ENCODE peak calls at places on chromosomes 3 and 15, in ten cellular contexts. One of them, this sample, is unnamed.
A peak's percentile ranks its signal among the peaks of the same experiment; 100 is the strongest.

GRCh38 chr15:62886431-62887071 is 156.0 kb upstream of the TPM1 start:
- DNase-seq in iPS-NIHi11: peak; percentile 57
- DNase-seq in NCI-H2081: peak; percentile 16
- DNase-seq in GM20000: no peak
- DNase-seq in activated T-helper 9 cell treated with anti-CD3 and anti-CD28 coated beads, Interleukin-2, amount 50 U/mL, for 16 hours: no peak
- DNase-seq in stimulated activated CD4-positive, alpha-beta T cell treated with anti-CD3 and anti-CD28 coated beads, Interleukin-4, amount 100 ng/mL, for 1 hour: no peak
- DNase-seq in KG1: no peak
- DNase-seq in cardiac muscle cell: peak; percentile 46
- DNase-seq in BE2C: no peak
- DNase-seq in aorta: no peak
- DNase-seq in this sample: no peak

GRCh38 chr15:29690765-29691475 is 131.3 kb downstream of the TJP1 start:
- DNase-seq in iPS-NIHi11: no peak
- DNase-seq in NCI-H2081: peak; percentile 32
- DNase-seq in GM20000: no peak
- DNase-seq in activated T-helper 9 cell treated with anti-CD3 and anti-CD28 coated beads, Interleukin-2, amount 50 U/mL, for 16 hours: no peak
- DNase-seq in stimulated activated CD4-positive, alpha-beta T cell treated with anti-CD3 and anti-CD28 coated beads, Interleukin-4, amount 100 ng/mL, for 1 hour: no peak
- DNase-seq in KG1: no peak
- DNase-seq in cardiac muscle cell: no peak
- DNase-seq in BE2C: no peak
- DNase-seq in aorta: no peak
- DNase-seq in this sample: no peak

GRCh38 chr3:178001670-178002101 is 534.5 kb upstream of the KCNMB2 start:
- DNase-seq in iPS-NIHi11: no peak
- DNase-seq in NCI-H2081: no peak
- DNase-seq in GM20000: peak; percentile 13
- DNase-seq in activated T-helper 9 cell treated with anti-CD3 and anti-CD28 coated beads, Interleukin-2, amount 50 U/mL, for 16 hours: no peak
- DNase-seq in stimulated activated CD4-positive, alpha-beta T cell treated with anti-CD3 and anti-CD28 coated beads, Interleukin-4, amount 100 ng/mL, for 1 hour: peak; percentile 7
- DNase-seq in KG1: no peak
- DNase-seq in cardiac muscle cell: peak; percentile 28
- DNase-seq in BE2C: no peak
- DNase-seq in aorta: no peak
- DNase-seq in this sample: no peak

GRCh38 chr15:99163271-99164062 is 58.6 kb downstream of the SYNM start:
- DNase-seq in iPS-NIHi11: no peak
- DNase-seq in NCI-H2081: no peak
- DNase-seq in GM20000: no peak
- DNase-seq in activated T-helper 9 cell treated with anti-CD3 and anti-CD28 coated beads, Interleukin-2, amount 50 U/mL, for 16 hours: no peak
- DNase-seq in stimulated activated CD4-positive, alpha-beta T cell treated with anti-CD3 and anti-CD28 coated beads, Interleukin-4, amount 100 ng/mL, for 1 hour: no peak
- DNase-seq in KG1: no peak
- DNase-seq in cardiac muscle cell: no peak
- DNase-seq in BE2C: no peak
- DNase-seq in aorta: no peak
- DNase-seq in this sample: no peak

GRCh38 chr15:41966920-41967465 is 5.4 kb downstream of the EHD4 start:
- DNase-seq in iPS-NIHi11: no peak
- DNase-seq in NCI-H2081: no peak
- DNase-seq in GM20000: peak; percentile 48
- DNase-seq in activated T-helper 9 cell treated with anti-CD3 and anti-CD28 coated beads, Interleukin-2, amount 50 U/mL, for 16 hours: no peak
- DNase-seq in stimulated activated CD4-positive, alpha-beta T cell treated with anti-CD3 and anti-CD28 coated beads, Interleukin-4, amount 100 ng/mL, for 1 hour: no peak
- DNase-seq in KG1: no peak
- DNase-seq in cardiac muscle cell: no peak
- DNase-seq in BE2C: no peak
- DNase-seq in aorta: peak; percentile 40
- DNase-seq in this sample: no peak

GRCh38 chr3:143973352-143974021 is 1.9 kb downstream of the DIPK2A start:
- DNase-seq in iPS-NIHi11: no peak
- DNase-seq in NCI-H2081: peak; percentile 42
- DNase-seq in GM20000: peak; percentile 8
- DNase-seq in activated T-helper 9 cell treated with anti-CD3 and anti-CD28 coated beads, Interleukin-2, amount 50 U/mL, for 16 hours: no peak
- DNase-seq in stimulated activated CD4-positive, alpha-beta T cell treated with anti-CD3 and anti-CD28 coated beads, Interleukin-4, amount 100 ng/mL, for 1 hour: no peak
- DNase-seq in KG1: peak; percentile 69
- DNase-seq in cardiac muscle cell: peak; percentile 36
- DNase-seq in BE2C: no peak
- DNase-seq in aorta: no peak
- DNase-seq in this sample: no peak

GRCh38 chr3:60000311-60001105 is 950.7 kb upstream of the CFAP20DC start:
- DNase-seq in iPS-NIHi11: no peak
- DNase-seq in NCI-H2081: peak; percentile 90
- DNase-seq in GM20000: no peak
- DNase-seq in activated T-helper 9 cell treated with anti-CD3 and anti-CD28 coated beads, Interleukin-2, amount 50 U/mL, for 16 hours: no peak
- DNase-seq in stimulated activated CD4-positive, alpha-beta T cell treated with anti-CD3 and anti-CD28 coated beads, Interleukin-4, amount 100 ng/mL, for 1 hour: no peak
- DNase-seq in KG1: no peak
- DNase-seq in cardiac muscle cell: no peak
- DNase-seq in BE2C: no peak
- DNase-seq in aorta: no peak
- DNase-seq in this sample: no peak

GRCh38 chr15:22226034-22226790 is 145.9 kb downstream of the OR4M2 start:
- DNase-seq in iPS-NIHi11: no peak
- DNase-seq in NCI-H2081: no peak
- DNase-seq in GM20000: no peak
- DNase-seq in activated T-helper 9 cell treated with anti-CD3 and anti-CD28 coated beads, Interleukin-2, amount 50 U/mL, for 16 hours: no peak
- DNase-seq in stimulated activated CD4-positive, alpha-beta T cell treated with anti-CD3 and anti-CD28 coated beads, Interleukin-4, amount 100 ng/mL, for 1 hour: no peak
- DNase-seq in KG1: no peak
- DNase-seq in cardiac muscle cell: no peak
- DNase-seq in BE2C: no peak
- DNase-seq in aorta: peak; percentile 67
- DNase-seq in this sample: no peak

GRCh38 chr3:63993653-63994079 is 29.6 kb downstream of the PSMD6 start:
- DNase-seq in iPS-NIHi11: peak; percentile 81
- DNase-seq in NCI-H2081: peak; percentile 59
- DNase-seq in GM20000: peak; percentile 65
- DNase-seq in activated T-helper 9 cell treated with anti-CD3 and anti-CD28 coated beads, Interleukin-2, amount 50 U/mL, for 16 hours: peak; percentile 16
- DNase-seq in stimulated activated CD4-positive, alpha-beta T cell treated with anti-CD3 and anti-CD28 coated beads, Interleukin-4, amount 100 ng/mL, for 1 hour: peak; percentile 46
- DNase-seq in KG1: peak; percentile 8
- DNase-seq in cardiac muscle cell: peak; percentile 89
- DNase-seq in BE2C: peak; percentile 72
- DNase-seq in aorta: peak; percentile 77
- DNase-seq in this sample: peak; percentile 58

GRCh38 chr3:101950510-101950909 is 101.2 kb downstream of the NFKBIZ start:
- DNase-seq in iPS-NIHi11: no peak
- DNase-seq in NCI-H2081: no peak
- DNase-seq in GM20000: peak; percentile 33
- DNase-seq in activated T-helper 9 cell treated with anti-CD3 and anti-CD28 coated beads, Interleukin-2, amount 50 U/mL, for 16 hours: no peak
- DNase-seq in stimulated activated CD4-positive, alpha-beta T cell treated with anti-CD3 and anti-CD28 coated beads, Interleukin-4, amount 100 ng/mL, for 1 hour: no peak
- DNase-seq in KG1: no peak
- DNase-seq in cardiac muscle cell: peak; percentile 82
- DNase-seq in BE2C: no peak
- DNase-seq in aorta: no peak
- DNase-seq in this sample: no peak

GRCh38 chr3:114307222-114307840 is 13.5 kb downstream of the TIGIT start:
- DNase-seq in iPS-NIHi11: no peak
- DNase-seq in NCI-H2081: no peak
- DNase-seq in GM20000: peak; percentile 36
- DNase-seq in activated T-helper 9 cell treated with anti-CD3 and anti-CD28 coated beads, Interleukin-2, amount 50 U/mL, for 16 hours: peak; percentile 35
- DNase-seq in stimulated activated CD4-positive, alpha-beta T cell treated with anti-CD3 and anti-CD28 coated beads, Interleukin-4, amount 100 ng/mL, for 1 hour: peak; percentile 34
- DNase-seq in KG1: no peak
- DNase-seq in cardiac muscle cell: no peak
- DNase-seq in BE2C: no peak
- DNase-seq in aorta: no peak
- DNase-seq in this sample: peak; percentile 35

GRCh38 chr3:44511238-44511567 is 33.7 kb upstream of the ZNF445 start:
- DNase-seq in iPS-NIHi11: no peak
- DNase-seq in NCI-H2081: no peak
- DNase-seq in GM20000: no peak
- DNase-seq in activated T-helper 9 cell treated with anti-CD3 and anti-CD28 coated beads, Interleukin-2, amount 50 U/mL, for 16 hours: no peak
- DNase-seq in stimulated activated CD4-positive, alpha-beta T cell treated with anti-CD3 and anti-CD28 coated beads, Interleukin-4, amount 100 ng/mL, for 1 hour: no peak
- DNase-seq in KG1: no peak
- DNase-seq in cardiac muscle cell: peak; percentile 4
- DNase-seq in BE2C: no peak
- DNase-seq in aorta: no peak
- DNase-seq in this sample: no peak

GRCh38 chr3:136547293-136547692 is 204.9 kb downstream of the STAG1 start:
- DNase-seq in iPS-NIHi11: no peak
- DNase-seq in NCI-H2081: peak; percentile 42
- DNase-seq in GM20000: peak; percentile 10
- DNase-seq in activated T-helper 9 cell treated with anti-CD3 and anti-CD28 coated beads, Interleukin-2, amount 50 U/mL, for 16 hours: no peak
- DNase-seq in stimulated activated CD4-positive, alpha-beta T cell treated with anti-CD3 and anti-CD28 coated beads, Interleukin-4, amount 100 ng/mL, for 1 hour: no peak
- DNase-seq in KG1: no peak
- DNase-seq in cardiac muscle cell: no peak
- DNase-seq in BE2C: no peak
- DNase-seq in aorta: no peak
- DNase-seq in this sample: no peak

GRCh38 chr3:58175429-58176184 is 35.2 kb downstream of the DNASE1L3 start:
- DNase-seq in iPS-NIHi11: no peak
- DNase-seq in NCI-H2081: no peak
- DNase-seq in GM20000: no peak
- DNase-seq in activated T-helper 9 cell treated with anti-CD3 and anti-CD28 coated beads, Interleukin-2, amount 50 U/mL, for 16 hours: no peak
- DNase-seq in stimulated activated CD4-positive, alpha-beta T cell treated with anti-CD3 and anti-CD28 coated beads, Interleukin-4, amount 100 ng/mL, for 1 hour: no peak
- DNase-seq in KG1: no peak
- DNase-seq in cardiac muscle cell: peak; percentile 72
- DNase-seq in BE2C: no peak
- DNase-seq in aorta: no peak
- DNase-seq in this sample: no peak

GRCh38 chr3:189132125-189132744 is 39.5 kb upstream of the TPRG1 start:
- DNase-seq in iPS-NIHi11: no peak
- DNase-seq in NCI-H2081: no peak
- DNase-seq in GM20000: peak; percentile 38
- DNase-seq in activated T-helper 9 cell treated with anti-CD3 and anti-CD28 coated beads, Interleukin-2, amount 50 U/mL, for 16 hours: peak; percentile 65
- DNase-seq in stimulated activated CD4-positive, alpha-beta T cell treated with anti-CD3 and anti-CD28 coated beads, Interleukin-4, amount 100 ng/mL, for 1 hour: peak; percentile 69
- DNase-seq in KG1: peak; percentile 52
- DNase-seq in cardiac muscle cell: peak; percentile 90
- DNase-seq in BE2C: peak; percentile 76
- DNase-seq in aorta: no peak
- DNase-seq in this sample: no peak

GRCh38 chr3:70090322-70090913 is 90.9 kb downstream of the SAMMSON start:
- DNase-seq in iPS-NIHi11: peak; percentile 32
- DNase-seq in NCI-H2081: peak; percentile 25
- DNase-seq in GM20000: peak; percentile 28
- DNase-seq in activated T-helper 9 cell treated with anti-CD3 and anti-CD28 coated beads, Interleukin-2, amount 50 U/mL, for 16 hours: no peak
- DNase-seq in stimulated activated CD4-positive, alpha-beta T cell treated with anti-CD3 and anti-CD28 coated beads, Interleukin-4, amount 100 ng/mL, for 1 hour: no peak
- DNase-seq in KG1: peak; percentile 3
- DNase-seq in cardiac muscle cell: peak; percentile 36
- DNase-seq in BE2C: no peak
- DNase-seq in aorta: no peak
- DNase-seq in this sample: no peak

GRCh38 chr3:56131976-56132590 is 336.2 kb downstream of the ERC2 start:
- DNase-seq in iPS-NIHi11: peak; percentile 21
- DNase-seq in NCI-H2081: no peak
- DNase-seq in GM20000: no peak
- DNase-seq in activated T-helper 9 cell treated with anti-CD3 and anti-CD28 coated beads, Interleukin-2, amount 50 U/mL, for 16 hours: no peak
- DNase-seq in stimulated activated CD4-positive, alpha-beta T cell treated with anti-CD3 and anti-CD28 coated beads, Interleukin-4, amount 100 ng/mL, for 1 hour: no peak
- DNase-seq in KG1: no peak
- DNase-seq in cardiac muscle cell: peak; percentile 90
- DNase-seq in BE2C: no peak
- DNase-seq in aorta: no peak
- DNase-seq in this sample: no peak

GRCh38 chr3:51969841-51970240 is 2.6 kb upstream of the PCBP4 start:
- DNase-seq in iPS-NIHi11: no peak
- DNase-seq in NCI-H2081: no peak
- DNase-seq in GM20000: no peak
- DNase-seq in activated T-helper 9 cell treated with anti-CD3 and anti-CD28 coated beads, Interleukin-2, amount 50 U/mL, for 16 hours: no peak
- DNase-seq in stimulated activated CD4-positive, alpha-beta T cell treated with anti-CD3 and anti-CD28 coated beads, Interleukin-4, amount 100 ng/mL, for 1 hour: no peak
- DNase-seq in KG1: no peak
- DNase-seq in cardiac muscle cell: no peak
- DNase-seq in BE2C: no peak
- DNase-seq in aorta: no peak
- DNase-seq in this sample: no peak

GRCh38 chr15:96331942-96332853 is 1.7 kb downstream of the NR2F2 start:
- DNase-seq in iPS-NIHi11: no peak
- DNase-seq in NCI-H2081: peak; percentile 70
- DNase-seq in GM20000: peak; percentile 26
- DNase-seq in activated T-helper 9 cell treated with anti-CD3 and anti-CD28 coated beads, Interleukin-2, amount 50 U/mL, for 16 hours: no peak
- DNase-seq in stimulated activated CD4-positive, alpha-beta T cell treated with anti-CD3 and anti-CD28 coated beads, Interleukin-4, amount 100 ng/mL, for 1 hour: no peak
- DNase-seq in KG1: no peak
- DNase-seq in cardiac muscle cell: peak; percentile 66
- DNase-seq in BE2C: peak; percentile 61
- DNase-seq in aorta: peak; percentile 79
- DNase-seq in this sample: no peak

GRCh38 chr3:8481380-8481779 is 20.2 kb upstream of the LMCD1 start:
- DNase-seq in iPS-NIHi11: no peak
- DNase-seq in NCI-H2081: no peak
- DNase-seq in GM20000: no peak
- DNase-seq in activated T-helper 9 cell treated with anti-CD3 and anti-CD28 coated beads, Interleukin-2, amount 50 U/mL, for 16 hours: no peak
- DNase-seq in stimulated activated CD4-positive, alpha-beta T cell treated with anti-CD3 and anti-CD28 coated beads, Interleukin-4, amount 100 ng/mL, for 1 hour: no peak
- DNase-seq in KG1: no peak
- DNase-seq in cardiac muscle cell: peak; percentile 41
- DNase-seq in BE2C: no peak
- DNase-seq in aorta: no peak
- DNase-seq in this sample: no peak

GRCh38 chr3:139180489-139180888 is 135.8 kb upstream of the PRR23C start:
- DNase-seq in iPS-NIHi11: no peak
- DNase-seq in NCI-H2081: no peak
- DNase-seq in GM20000: no peak
- DNase-seq in activated T-helper 9 cell treated with anti-CD3 and anti-CD28 coated beads, Interleukin-2, amount 50 U/mL, for 16 hours: no peak
- DNase-seq in stimulated activated CD4-positive, alpha-beta T cell treated with anti-CD3 and anti-CD28 coated beads, Interleukin-4, amount 100 ng/mL, for 1 hour: no peak
- DNase-seq in KG1: no peak
- DNase-seq in cardiac muscle cell: no peak
- DNase-seq in BE2C: no peak
- DNase-seq in aorta: no peak
- DNase-seq in this sample: no peak

GRCh38 chr3:153138267-153139210 is 23.5 kb upstream of the RAP2B start:
- DNase-seq in iPS-NIHi11: peak; percentile 21
- DNase-seq in NCI-H2081: no peak
- DNase-seq in GM20000: peak; percentile 25
- DNase-seq in activated T-helper 9 cell treated with anti-CD3 and anti-CD28 coated beads, Interleukin-2, amount 50 U/mL, for 16 hours: peak; percentile 43
- DNase-seq in stimulated activated CD4-positive, alpha-beta T cell treated with anti-CD3 and anti-CD28 coated beads, Interleukin-4, amount 100 ng/mL, for 1 hour: peak; percentile 50
- DNase-seq in KG1: no peak
- DNase-seq in cardiac muscle cell: peak; percentile 87
- DNase-seq in BE2C: no peak
- DNase-seq in aorta: peak; percentile 81
- DNase-seq in this sample: no peak

GRCh38 chr3:11653298-11654055 is 9.8 kb upstream of the VGLL4 start:
- DNase-seq in iPS-NIHi11: no peak
- DNase-seq in NCI-H2081: no peak
- DNase-seq in GM20000: no peak
- DNase-seq in activated T-helper 9 cell treated with anti-CD3 and anti-CD28 coated beads, Interleukin-2, amount 50 U/mL, for 16 hours: no peak
- DNase-seq in stimulated activated CD4-positive, alpha-beta T cell treated with anti-CD3 and anti-CD28 coated beads, Interleukin-4, amount 100 ng/mL, for 1 hour: no peak
- DNase-seq in KG1: no peak
- DNase-seq in cardiac muscle cell: no peak
- DNase-seq in BE2C: no peak
- DNase-seq in aorta: no peak
- DNase-seq in this sample: no peak

GRCh38 chr3:13210221-13210975 is 137.2 kb upstream of the IQSEC1 start:
- DNase-seq in iPS-NIHi11: no peak
- DNase-seq in NCI-H2081: peak; percentile 4
- DNase-seq in GM20000: no peak
- DNase-seq in activated T-helper 9 cell treated with anti-CD3 and anti-CD28 coated beads, Interleukin-2, amount 50 U/mL, for 16 hours: no peak
- DNase-seq in stimulated activated CD4-positive, alpha-beta T cell treated with anti-CD3 and anti-CD28 coated beads, Interleukin-4, amount 100 ng/mL, for 1 hour: no peak
- DNase-seq in KG1: no peak
- DNase-seq in cardiac muscle cell: no peak
- DNase-seq in BE2C: peak; percentile 15
- DNase-seq in aorta: peak; percentile 48
- DNase-seq in this sample: no peak

GRCh38 chr15:40069178-40070165 is 30.5 kb upstream of the SRP14 start:
- DNase-seq in iPS-NIHi11: peak; percentile 87
- DNase-seq in NCI-H2081: peak; percentile 99
- DNase-seq in GM20000: peak; percentile 81
- DNase-seq in activated T-helper 9 cell treated with anti-CD3 and anti-CD28 coated beads, Interleukin-2, amount 50 U/mL, for 16 hours: no peak
- DNase-seq in stimulated activated CD4-positive, alpha-beta T cell treated with anti-CD3 and anti-CD28 coated beads, Interleukin-4, amount 100 ng/mL, for 1 hour: no peak
- DNase-seq in KG1: no peak
- DNase-seq in cardiac muscle cell: peak; percentile 72
- DNase-seq in BE2C: peak; percentile 93
- DNase-seq in aorta: peak; percentile 97
- DNase-seq in this sample: peak; percentile 82

GRCh38 chr3:15154326-15154725 is 51.7 kb upstream of the CAPN7 start:
- DNase-seq in iPS-NIHi11: no peak
- DNase-seq in NCI-H2081: no peak
- DNase-seq in GM20000: no peak
- DNase-seq in activated T-helper 9 cell treated with anti-CD3 and anti-CD28 coated beads, Interleukin-2, amount 50 U/mL, for 16 hours: no peak
- DNase-seq in stimulated activated CD4-positive, alpha-beta T cell treated with anti-CD3 and anti-CD28 coated beads, Interleukin-4, amount 100 ng/mL, for 1 hour: no peak
- DNase-seq in KG1: no peak
- DNase-seq in cardiac muscle cell: no peak
- DNase-seq in BE2C: no peak
- DNase-seq in aorta: no peak
- DNase-seq in this sample: no peak

GRCh38 chr3:186035277-186035676 is 73.6 kb downstream of the ETV5 start:
- DNase-seq in iPS-NIHi11: no peak
- DNase-seq in NCI-H2081: no peak
- DNase-seq in GM20000: no peak
- DNase-seq in activated T-helper 9 cell treated with anti-CD3 and anti-CD28 coated beads, Interleukin-2, amount 50 U/mL, for 16 hours: no peak
- DNase-seq in stimulated activated CD4-positive, alpha-beta T cell treated with anti-CD3 and anti-CD28 coated beads, Interleukin-4, amount 100 ng/mL, for 1 hour: no peak
- DNase-seq in KG1: no peak
- DNase-seq in cardiac muscle cell: peak; percentile 67
- DNase-seq in BE2C: no peak
- DNase-seq in aorta: no peak
- DNase-seq in this sample: no peak

This sample was measured in B cell.